ENCODE peak calls at places on chromosome 20, in ten cellular contexts. V is heart left ventricle, J is mammary epithelial cell, U is cardiac muscle cell, L is PC-9, G is RWPE2, Z is A549, S is pancreas, P is Panc1, H is lower lobe of right lung. C is an unnamed sample. For H3K4me1, the result is how much of the 10 kb centered on the place peaks cover.

GRCh38 chr20:46998497-46999190 is 104.0 kb downstream of the EYA2 start:
- DNase-seq in G (no peak), V (no peak), P (no peak), J (no peak), S (no peak), Z (no peak), H (no peak), L (no peak), U (no peak), C (peak)

GRCh38 chr20:33423141-33423834 is 20.3 kb downstream of the SNTA1 start:
- DNase-seq in H (no peak), S (no peak), L (peak), G (peak), Z (no peak), U (peak), J (peak), V (peak), P (no peak), C (peak)

GRCh38 chr20:56653221-56653620 is 24.1 kb downstream of the TFAP2C start:
- DNase-seq in S (no peak), Z (peak), J (peak), L (no peak), P (no peak), H (no peak), U (no peak), G (no peak), V (no peak), C (no peak)

GRCh38 chr20:2431185-2431584 is 39.4 kb downstream of the SNRPB start:
- DNase-seq in V (no peak), G (no peak), P (no peak), Z (no peak), H (no peak), U (no peak), J (no peak), S (no peak), L (no peak), C (no peak)

GRCh38 chr20:17786221-17786718 is 86.5 kb downstream of the BANF2 start:
- DNase-seq in G (no peak), H (no peak), L (no peak), J (no peak), P (no peak), V (peak), U (peak), S (no peak), Z (no peak), C (no peak)

GRCh38 chr20:775679-776135 is 7.4 kb upstream of the SLC52A3 start:
- DNase-seq in H (no peak), J (no peak), S (peak), U (no peak), V (no peak), P (no peak), L (peak), G (no peak), Z (no peak), C (peak)

GRCh38 chr20:19397676-19398075 is 185.2 kb downstream of the SLC24A3 start:
- DNase-seq in L (no peak), S (no peak), U (no peak), V (no peak), Z (no peak), G (no peak), H (no peak), P (no peak), J (no peak), C (no peak)

GRCh38 chr20:43949741-43950618 is 35.3 kb downstream of the TOX2 start:
- DNase-seq in J (no peak), P (no peak), H (peak), V (no peak), G (no peak), U (peak), S (no peak), L (peak), Z (no peak), C (no peak)

GRCh38 chr20:35838213-35838612 is 66.4 kb downstream of the PHF20 start:
- DNase-seq in V (no peak), Z (no peak), H (no peak), J (no peak), P (no peak), U (no peak), S (no peak), G (no peak), L (no peak), C (no peak)

GRCh38 chr20:34955232-34956040 is at the start of the genes GSS and MYH7B:
- DNase-seq in P (peak), U (peak), Z (peak), G (peak), S (peak), H (peak), L (peak), J (peak), V (peak), C (peak)

GRCh38 chr20:16477632-16478031 is 95.6 kb downstream of the KIF16B start:
- DNase-seq in G (no peak), L (no peak), U (no peak), P (no peak), S (no peak), J (no peak), H (no peak), Z (no peak), V (no peak), C (no peak)

GRCh38 chr20:48262396-48262795 is 477.1 kb upstream of the SULF2 start:
- DNase-seq in L (no peak), H (no peak), U (no peak), J (no peak), S (no peak), G (peak), Z (no peak), V (no peak), P (no peak), C (peak)

GRCh38 chr20:43361526-43361925 is 96.2 kb upstream of the SRSF6 start:
- DNase-seq in P (no peak), J (no peak), L (no peak), S (no peak), G (peak), Z (no peak), V (no peak), H (no peak), U (no peak), C (peak)

GRCh38 chr20:5658897-5659296 is 91.3 kb upstream of the SHLD1 start:
- DNase-seq in S (peak), J (peak), H (peak), V (peak), U (peak), Z (peak), G (peak), P (no peak), L (no peak), C (no peak)

GRCh38 chr20:37552415-37552814 is 24.7 kb upstream of the BLCAP start:
- DNase-seq in V (no peak), J (peak), P (no peak), Z (no peak), H (no peak), G (no peak), S (no peak), L (no peak), U (peak), C (no peak)

GRCh38 chr20:3869839-3870634 is 19.1 kb upstream of the PANK2 start:
- DNase-seq in Z (no peak), P (no peak), H (no peak), S (no peak), L (peak), V (no peak), U (no peak), J (no peak), G (no peak), C (no peak)

GRCh38 chr20:14829897-14830296 is 492.5 kb upstream of the FLRT3 start:
- DNase-seq in Z (no peak), P (no peak), J (no peak), H (no peak), G (no peak), V (no peak), S (no peak), L (no peak), U (no peak), C (no peak)

GRCh38 chr20:38215789-38216182 is 44.7 kb downstream of the KIAA1755 start:
- DNase-seq in H (no peak), V (no peak), L (no peak), P (no peak), G (no peak), Z (no peak), U (no peak), J (no peak), S (no peak), C (no peak)

GRCh38 chr20:44336725-44337380 is at the start of gene R3HDML:
- DNase-seq in G (no peak), U (no peak), P (no peak), S (no peak), V (no peak), L (no peak), Z (peak), J (no peak), H (no peak), C (no peak)

GRCh38 chr20:58699246-58700107 is 6.9 kb downstream of the NPEPL1 start:
- DNase-seq in S (no peak), Z (no peak), L (no peak), U (peak), H (no peak), V (peak), P (no peak), G (peak), J (no peak), C (no peak)

GRCh38 chr20:35886537-35886936 is 67.8 kb downstream of the SCAND1 start:
- DNase-seq in V (peak), Z (no peak), P (no peak), G (no peak), U (no peak), S (no peak), J (no peak), H (no peak), L (no peak), C (no peak)

GRCh38 chr20:63624486-63624885 is 2.4 kb downstream of the GMEB2 start:
- DNase-seq in G (peak), L (no peak), U (peak), P (no peak), V (no peak), S (no peak), H (no peak), Z (peak), J (no peak), C (peak)

GRCh38 chr20:9331707-9332435 is 182.5 kb upstream of the LAMP5 start:
- DNase-seq in V (no peak), G (no peak), L (no peak), J (no peak), P (no peak), U (no peak), H (no peak), Z (no peak), S (no peak), C (no peak)

GRCh38 chr20:26167499-26167898 is 470.8 kb upstream of the ZNF337 start:
- DNase-seq in Z (no peak), H (no peak), J (peak), U (peak), S (no peak), V (no peak), G (no peak), P (no peak), L (no peak), C (no peak)

GRCh38 chr20:57207251-57207650 is 59.2 kb downstream of the BMP7 start:
- DNase-seq in U (no peak), V (no peak), G (no peak), J (peak), L (no peak), S (no peak), P (no peak), H (no peak), Z (no peak), C (no peak)

GRCh38 chr20:47055699-47056369 is 161.2 kb downstream of the EYA2 start:
- DNase-seq in J (no peak), S (no peak), P (no peak), L (no peak), G (peak), U (no peak), H (no peak), Z (no peak), V (no peak), C (no peak)

GRCh38 chr20:38579921-38580320 is 1.1 kb upstream of the ADIG start:
- DNase-seq in V (no peak), P (no peak), H (no peak), S (no peak), U (no peak), L (no peak), G (no peak), J (no peak), Z (no peak), C (no peak)

GRCh38 chr20:50515471-50516106 is 5.4 kb downstream of the PTPN1 start:
- DNase-seq in H (no peak), S (no peak), V (no peak), G (peak), P (no peak), Z (no peak), U (no peak), L (no peak), J (no peak), C (no peak)
- TF ChIP-seq CTCF in H (no peak), S (no peak), V (no peak), G (no peak), P (no peak), Z (no peak), U (no peak), L (no peak), J (no peak), C (no peak)

GRCh38 chr20:54306985-54307710 is 99.3 kb downstream of the PFDN4 start:
- DNase-seq in S (no peak), G (no peak), P (no peak), L (no peak), J (no peak), V (no peak), H (no peak), U (no peak), Z (no peak), C (no peak)
- H3K4me1 ChIP-seq in S (under half), G (under half), P (under half), L (under half), J (under half), V (under half), H (under half), U (under half), Z (under half), C (under half)

GRCh38 chr20:49270177-49270576 is 7.7 kb downstream of the ZNFX1 start:
- DNase-seq in L (no peak), H (no peak), Z (no peak), G (no peak), S (no peak), P (no peak), V (no peak), U (peak), J (no peak), C (peak)
- H3K4me3 ChIP-seq in L (no peak), H (peak), Z (no peak), G (no peak), S (no peak), P (peak), V (peak), U (no peak), J (no peak), C (no peak)

GRCh38 chr20:54456972-54457371 is 18.4 kb upstream of the DOK5 start:
- DNase-seq in L (no peak), S (no peak), H (no peak), Z (no peak), P (no peak), J (no peak), V (no peak), U (peak), G (no peak), C (no peak)
- TF ChIP-seq CTCF in L (peak), S (no peak), H (no peak), Z (no peak), P (peak), J (no peak), V (no peak), U (peak), G (peak), C (no peak)

GRCh38 chr20:22576273-22576672 is 8.1 kb downstream of the FOXA2 start:
- DNase-seq in U (no peak), G (no peak), J (no peak), Z (no peak), S (no peak), V (no peak), L (no peak), P (no peak), H (no peak), C (no peak)
- H3K4me1 ChIP-seq in U (under half), G (under half), J (under half), Z (under half), S (under half), V (under half), L (under half), P (half or more), H (under half), C (under half)

C was measured in Caco-2.